ENCODE peak calls at places on chromosome 6, in five cellular contexts. H is pancreas, Q is ascending aorta, E is mesenchymal stem cell, D is gastrocnemius medialis. Y is an unnamed sample. For H3K9me3, the result is how much of the 10 kb centered on the place peaks cover.

GRCh38 chr6:25902071-25902470 is 28.0 kb upstream of the SLC17A3 start:
- DNase-seq in D (no peak), H (no peak), E (no peak), Q (no peak), Y (no peak)

GRCh38 chr6:166777096-166777630 is 150.1 kb upstream of the RPS6KA2 start:
- DNase-seq in Q (no peak), H (no peak), E (no peak), D (no peak), Y (no peak)

GRCh38 chr6:14454467-14454763 is 336.8 kb downstream of the CD83 start:
- DNase-seq in E (no peak), D (no peak), Q (no peak), H (no peak), Y (no peak)

GRCh38 chr6:42148058-42148457 is 5.6 kb upstream of the C6orf132 start:
- DNase-seq in D (no peak), E (no peak), H (no peak), Q (no peak), Y (no peak)

GRCh38 chr6:170177383-170178265 is 113.3 kb downstream of the DLL1 start:
- DNase-seq in D (no peak), Q (no peak), H (peak), E (peak), Y (peak)

GRCh38 chr6:160861824-160862223 is 129.7 kb upstream of the MAP3K4 start:
- DNase-seq in E (no peak), Q (no peak), D (no peak), H (no peak), Y (no peak)

GRCh38 chr6:107690546-107690863 is 133.6 kb downstream of the SCML4 start:
- DNase-seq in D (no peak), E (no peak), Q (no peak), H (no peak), Y (no peak)

GRCh38 chr6:3517350-3517749 is 60.5 kb upstream of the SLC22A23 start:
- DNase-seq in E (peak), D (no peak), H (no peak), Q (no peak), Y (no peak)

GRCh38 chr6:124868476-124868875 is 93.8 kb upstream of the RNF217 start:
- DNase-seq in E (no peak), D (no peak), H (no peak), Q (no peak), Y (no peak)

GRCh38 chr6:140193269-140193668 is 818.8 kb upstream of the CITED2 start:
- DNase-seq in D (no peak), H (no peak), E (peak), Q (no peak), Y (no peak)

DNA sequence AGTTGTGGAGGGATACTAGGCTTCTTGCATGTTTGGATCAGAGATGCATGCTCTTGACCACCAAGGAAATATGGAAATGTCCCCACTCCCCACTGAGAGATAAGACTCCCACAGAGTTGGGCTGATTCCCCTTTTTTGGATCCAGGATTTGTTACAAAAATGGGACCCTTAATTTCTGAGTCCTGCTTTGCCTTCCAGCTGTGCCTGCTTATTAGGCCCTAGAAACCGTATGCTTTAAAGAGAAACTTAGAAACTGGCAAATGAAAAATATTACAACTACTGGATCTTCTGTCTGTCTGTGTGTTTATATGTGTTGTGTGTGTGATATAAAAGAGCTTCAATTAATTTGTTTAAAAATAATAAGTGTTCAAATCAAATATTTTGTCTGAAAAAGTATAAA is 817.6 kb upstream of the CITED2 start:
- DNase-seq in D (no peak), Q (no peak), E (no peak), H (no peak), Y (no peak)
- H3K9me3 ChIP-seq in D (under half), Q (under half), E (under half), H (under half), Y (under half)

GRCh38 chr6:85463621-85464259 is 13.9 kb downstream of the NT5E start:
- DNase-seq in Q (no peak), D (no peak), H (no peak), E (no peak), Y (no peak)
- H3K27ac ChIP-seq in Q (peak), D (no peak), H (no peak), E (peak), Y (peak)

GRCh38 chr6:36754582-36755434 is 57.2 kb downstream of the RAB44 start:
- DNase-seq in Q (no peak), H (no peak), D (no peak), E (no peak), Y (no peak)

GRCh38 chr6:36756761-36757160 is 59.1 kb downstream of the RAB44 start:
- DNase-seq in D (no peak), E (no peak), H (no peak), Q (no peak), Y (no peak)

GRCh38 chr6:36757206-36757605 is 59.6 kb downstream of the RAB44 start:
- DNase-seq in H (no peak), D (no peak), Q (no peak), E (no peak), Y (no peak)

GRCh38 chr6:36753671-36754485 is 56.3 kb downstream of the RAB44 start:
- DNase-seq in D (no peak), Q (no peak), E (no peak), H (no peak), Y (no peak)

DNA sequence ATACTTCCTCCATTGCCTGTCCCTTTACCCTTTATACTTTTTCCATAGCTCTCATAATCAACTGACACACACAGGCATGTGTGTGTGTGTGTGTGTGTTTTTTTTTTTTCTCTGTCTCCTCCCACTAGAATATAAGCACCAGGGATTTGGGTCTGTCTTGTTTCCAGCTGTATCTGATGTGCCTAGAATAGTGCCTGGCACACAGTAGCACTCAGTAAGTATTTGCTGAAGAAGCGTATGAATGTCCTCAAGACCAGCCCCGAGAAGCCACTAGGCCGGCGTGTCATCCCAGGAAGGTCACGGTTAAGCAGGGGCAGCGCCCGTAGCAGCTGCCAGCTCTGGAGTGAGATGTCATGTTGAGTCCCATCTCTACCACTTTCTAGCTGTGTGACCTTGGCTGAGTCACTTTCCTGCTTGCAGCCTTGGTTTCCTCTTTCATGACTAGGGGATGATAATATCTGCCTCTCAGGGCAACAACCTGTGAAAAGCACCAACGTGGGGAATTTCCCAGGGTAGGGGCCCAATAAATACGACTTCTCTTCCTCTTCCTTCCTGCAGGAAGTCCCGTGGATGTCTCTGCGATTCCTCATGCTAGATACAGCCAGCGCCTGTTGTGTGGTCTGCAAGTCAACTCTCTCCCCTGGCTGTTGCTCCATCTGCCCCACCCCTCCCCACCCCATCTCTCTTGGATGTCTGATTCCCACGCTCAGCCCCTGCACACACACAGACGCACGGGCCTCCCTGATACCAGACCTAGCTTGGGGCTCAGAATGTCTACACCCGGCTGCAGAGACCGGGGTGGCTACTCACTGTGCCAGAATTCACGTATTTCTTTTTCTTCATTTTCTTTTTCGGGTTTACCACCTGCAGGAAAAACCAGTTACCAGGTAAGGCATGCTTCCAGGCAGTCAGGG is 58.1 kb downstream of the RAB44 start:
- DNase-seq in H (no peak), Q (no peak), D (no peak), E (peak), Y (peak)
- H3K4me3 ChIP-seq in H (no peak), Q (no peak), D (no peak), E (no peak), Y (no peak)

GRCh38 chr6:22621028-22621427 is 51.7 kb downstream of the HDGFL1 start:
- DNase-seq in H (no peak), E (no peak), Q (no peak), D (no peak), Y (no peak)

GRCh38 chr6:22621701-22622100 is 52.3 kb downstream of the HDGFL1 start:
- DNase-seq in D (no peak), E (no peak), H (no peak), Q (no peak), Y (no peak)

GRCh38 chr6:22627644-22628043 is 58.3 kb downstream of the HDGFL1 start:
- DNase-seq in D (no peak), Q (no peak), E (no peak), H (no peak), Y (no peak)

DNA sequence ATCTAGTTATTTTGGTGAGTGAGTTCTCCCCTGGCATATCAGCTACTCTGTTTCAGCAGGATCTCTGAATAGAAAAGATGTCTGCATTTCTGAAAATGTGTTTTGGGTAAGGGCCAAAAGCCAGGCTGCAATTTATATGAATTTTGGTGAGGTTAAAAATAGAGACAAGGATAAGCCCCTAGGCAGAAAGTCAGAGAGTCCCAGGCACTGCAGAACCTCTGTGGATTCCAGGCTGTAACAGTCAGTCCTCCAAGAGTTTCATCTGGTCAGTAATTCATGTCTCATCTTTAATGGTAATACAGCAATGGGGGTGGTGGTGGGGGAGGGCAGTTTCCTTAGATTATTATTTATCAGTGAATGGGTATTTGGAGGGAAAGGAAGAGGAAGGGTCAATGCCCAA is 53.0 kb downstream of the HDGFL1 start:
- DNase-seq in H (no peak), D (no peak), Q (no peak), E (no peak), Y (no peak)
- H3K9me3 ChIP-seq in H (under half), D (under half), Q (under half), E (under half), Y (under half)

GRCh38 chr6:39812496-39812852 is 20.3 kb downstream of the DAAM2 start:
- DNase-seq in Q (no peak), H (no peak), E (no peak), D (no peak), Y (no peak)

GRCh38 chr6:39811835-39812345 is 19.7 kb downstream of the DAAM2 start:
- DNase-seq in Q (no peak), H (no peak), E (no peak), D (no peak), Y (no peak)

GRCh38 chr6:39812853-39813533 is 20.8 kb downstream of the DAAM2 start:
- DNase-seq in D (no peak), Q (no peak), H (no peak), E (peak), Y (no peak)

GRCh38 chr6:39815356-39815755 is 23.2 kb downstream of the DAAM2 start:
- DNase-seq in H (no peak), D (no peak), E (no peak), Q (no peak), Y (no peak)

DNA sequence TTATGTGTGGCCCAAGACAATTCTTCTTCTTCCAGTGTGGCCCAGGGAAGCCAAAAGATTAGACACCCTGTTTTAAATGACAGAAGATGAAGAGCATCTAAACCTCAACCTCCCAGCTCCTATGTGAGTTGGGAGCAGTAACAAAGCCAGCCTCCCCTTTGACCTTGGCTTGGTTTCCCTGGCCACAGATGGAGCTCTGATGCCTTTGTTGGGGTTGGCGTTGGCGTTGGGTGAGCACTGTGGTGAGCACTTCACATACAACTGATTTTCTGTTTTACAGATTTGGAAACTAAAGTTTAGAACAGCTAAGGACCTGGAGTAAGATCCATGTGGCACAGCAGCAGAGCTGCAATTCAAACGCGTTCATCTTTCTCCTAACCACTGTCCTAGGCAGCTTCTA is 22.1 kb downstream of the DAAM2 start:
- DNase-seq in Q (no peak), H (no peak), E (no peak), D (no peak), Y (no peak)
- H3K27ac ChIP-seq in Q (peak), H (no peak), E (no peak), D (peak), Y (no peak)

DNA sequence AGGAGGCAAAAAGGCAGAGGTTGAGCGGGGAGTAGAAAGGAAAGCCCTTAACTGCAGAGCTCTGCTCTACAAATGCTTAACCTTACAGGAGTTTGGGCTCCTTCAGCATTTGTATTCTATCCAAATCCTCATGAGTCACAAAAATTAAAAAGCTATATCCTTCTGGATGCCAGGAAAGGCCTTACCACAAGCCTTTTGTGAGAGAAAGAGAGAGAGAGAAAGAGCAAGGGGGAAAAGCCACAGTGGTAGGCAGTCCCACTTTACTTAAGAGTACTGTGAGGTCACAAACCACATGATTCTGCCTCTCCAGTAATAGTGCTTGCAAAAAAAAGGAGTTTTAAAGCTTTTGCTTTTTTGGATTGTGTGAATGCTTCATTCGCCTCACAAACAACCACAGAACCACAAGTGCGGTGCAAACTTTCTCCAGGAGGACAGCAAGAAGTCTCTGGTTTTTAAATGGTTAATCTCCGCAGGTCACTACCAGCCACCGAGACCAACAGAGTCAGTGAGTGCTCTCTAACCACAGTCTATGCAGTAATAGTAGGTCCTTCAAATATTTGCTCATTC is at the start of gene RUNX2:
- DNase-seq in H (no peak), D (no peak), Q (no peak), E (peak), Y (peak)
- H3K4me3 ChIP-seq in H (no peak), D (no peak), Q (peak), E (no peak), Y (peak)

Y was measured in SJSA1.